ENCODE peak calls at places on chromosomes 13 and 19, in four cellular contexts. One of them, this sample, is unnamed.

GRCh38 chr13:44352671-44353070 is 21.0 kb upstream of the SERP2 start:
- DNase-seq in NCI-H1105: no peak
- DNase-seq in Calu3: no peak
- DNase-seq in activated T-cell treated with anti-CD3 and anti-CD28 coated beads for 1 hour: no peak
- DNase-seq in this sample: no peak

GRCh38 chr13:47178090-47178950 is 281.5 kb upstream of the HTR2A start:
- DNase-seq in NCI-H1105: no peak
- DNase-seq in activated T-cell treated with anti-CD3 and anti-CD28 coated beads for 1 hour: no peak
- DNase-seq in Calu3: no peak
- DNase-seq in this sample: no peak

GRCh38 chr19:7182489-7182888 is 111.7 kb downstream of the INSR start:
- DNase-seq in Calu3: no peak
- DNase-seq in activated T-cell treated with anti-CD3 and anti-CD28 coated beads for 1 hour: no peak
- DNase-seq in NCI-H1105: no peak
- DNase-seq in this sample: no peak

GRCh38 chr19:16222806-16223205 is 25.1 kb downstream of the AP1M1 start:
- DNase-seq in NCI-H1105: no peak
- DNase-seq in activated T-cell treated with anti-CD3 and anti-CD28 coated beads for 1 hour: no peak
- DNase-seq in Calu3: no peak
- DNase-seq in this sample: no peak

GRCh38 chr13:36882829-36883390 is 37.1 kb downstream of the SMAD9 start:
- DNase-seq in Calu3: peak
- DNase-seq in NCI-H1105: no peak
- DNase-seq in activated T-cell treated with anti-CD3 and anti-CD28 coated beads for 1 hour: no peak
- DNase-seq in this sample: no peak

GRCh38 chr13:97749174-97749573 is 204.3 kb upstream of the IPO5 start:
- DNase-seq in activated T-cell treated with anti-CD3 and anti-CD28 coated beads for 1 hour: no peak
- DNase-seq in Calu3: peak
- DNase-seq in NCI-H1105: no peak
- DNase-seq in this sample: no peak

GRCh38 chr19:53989600-53990533 is 1.6 kb upstream of the CACNG6 start:
- DNase-seq in activated T-cell treated with anti-CD3 and anti-CD28 coated beads for 1 hour: no peak
- DNase-seq in NCI-H1105: no peak
- DNase-seq in Calu3: peak
- DNase-seq in this sample: no peak

GRCh38 chr13:109271061-109271460 is 515.3 kb downstream of the IRS2 start:
- DNase-seq in activated T-cell treated with anti-CD3 and anti-CD28 coated beads for 1 hour: no peak
- DNase-seq in NCI-H1105: no peak
- DNase-seq in Calu3: no peak
- DNase-seq in this sample: no peak

GRCh38 chr19:57465680-57466381 is 8.9 kb upstream of the VN1R1 start:
- DNase-seq in activated T-cell treated with anti-CD3 and anti-CD28 coated beads for 1 hour: no peak
- DNase-seq in NCI-H1105: peak
- DNase-seq in Calu3: peak
- DNase-seq in this sample: peak

GRCh38 chr13:45468676-45469075 is 3.9 kb downstream of the COG3 start:
- DNase-seq in activated T-cell treated with anti-CD3 and anti-CD28 coated beads for 1 hour: no peak
- DNase-seq in NCI-H1105: no peak
- DNase-seq in Calu3: no peak
- DNase-seq in this sample: no peak

GRCh38 chr19:1826557-1827521 is 14.8 kb upstream of the ATP8B3 start:
- DNase-seq in activated T-cell treated with anti-CD3 and anti-CD28 coated beads for 1 hour: no peak
- DNase-seq in NCI-H1105: no peak
- DNase-seq in Calu3: no peak
- DNase-seq in this sample: no peak

GRCh38 chr13:110274687-110275086 is 32.3 kb downstream of the COL4A1 start:
- DNase-seq in NCI-H1105: no peak
- DNase-seq in activated T-cell treated with anti-CD3 and anti-CD28 coated beads for 1 hour: no peak
- DNase-seq in Calu3: no peak
- DNase-seq in this sample: no peak

GRCh38 chr19:11136400-11137101 is 19.0 kb downstream of the SPC24 start:
- DNase-seq in Calu3: no peak
- DNase-seq in activated T-cell treated with anti-CD3 and anti-CD28 coated beads for 1 hour: no peak
- DNase-seq in NCI-H1105: no peak
- DNase-seq in this sample: no peak

GRCh38 chr19:56155124-56155687 is 14.1 kb downstream of the ZNF444 start:
- DNase-seq in Calu3: no peak
- DNase-seq in activated T-cell treated with anti-CD3 and anti-CD28 coated beads for 1 hour: no peak
- DNase-seq in NCI-H1105: no peak
- DNase-seq in this sample: no peak

GRCh38 chr19:13150919-13151604 is 851 bp downstream of the IER2 start:
- DNase-seq in NCI-H1105: no peak
- DNase-seq in Calu3: no peak
- DNase-seq in activated T-cell treated with anti-CD3 and anti-CD28 coated beads for 1 hour: no peak
- DNase-seq in this sample: no peak

This sample was measured in NCI-H1417.